ENCODE peak calls at places on chromosome 3, in four cellular contexts. One of them, this sample, is unnamed.

GRCh38 chr3:44477312-44478030 is at the start of gene ZNF445:
- DNase-seq in ovary: peak
- DNase-seq in cardiac fibroblast: peak
- DNase-seq in body of pancreas: peak
- DNase-seq in this sample: peak

GRCh38 chr3:149333518-149333859 is at the start of gene TM4SF18:
- DNase-seq in cardiac fibroblast: no peak
- DNase-seq in ovary: no peak
- DNase-seq in body of pancreas: no peak
- DNase-seq in this sample: no peak

GRCh38 chr3:189689625-189690024 is 58.4 kb downstream of the TP63 start:
- DNase-seq in ovary: no peak
- DNase-seq in body of pancreas: no peak
- DNase-seq in cardiac fibroblast: no peak
- DNase-seq in this sample: no peak

GRCh38 chr3:183428140-183429023 is at the start of gene MCF2L2:
- DNase-seq in ovary: peak
- DNase-seq in cardiac fibroblast: peak
- DNase-seq in body of pancreas: peak
- DNase-seq in this sample: peak

GRCh38 chr3:15591235-15591634 is 10.1 kb downstream of the HACL1 start:
- DNase-seq in ovary: no peak
- DNase-seq in cardiac fibroblast: no peak
- DNase-seq in body of pancreas: no peak
- DNase-seq in this sample: no peak

GRCh38 chr3:110027446-110027845 is 690.1 kb upstream of the DPPA4 start:
- DNase-seq in ovary: no peak
- DNase-seq in body of pancreas: no peak
- DNase-seq in cardiac fibroblast: peak
- DNase-seq in this sample: no peak

GRCh38 chr3:151946606-151947005 is 73.2 kb downstream of the SUCNR1 start:
- DNase-seq in body of pancreas: no peak
- DNase-seq in ovary: no peak
- DNase-seq in cardiac fibroblast: peak
- DNase-seq in this sample: no peak

GRCh38 chr3:1082024-1082633 is 10.7 kb upstream of the CNTN6 start:
- DNase-seq in ovary: peak
- DNase-seq in body of pancreas: peak
- DNase-seq in cardiac fibroblast: peak
- DNase-seq in this sample: no peak

GRCh38 chr3:133489466-133490085 is 83.9 kb upstream of the CDV3 start:
- DNase-seq in ovary: no peak
- DNase-seq in body of pancreas: no peak
- DNase-seq in cardiac fibroblast: peak
- DNase-seq in this sample: no peak

GRCh38 chr3:124131158-124132115 is 139.5 kb upstream of the ROPN1 start:
- DNase-seq in ovary: no peak
- DNase-seq in body of pancreas: no peak
- DNase-seq in cardiac fibroblast: peak
- DNase-seq in this sample: no peak

GRCh38 chr3:140050977-140051957 is 116.3 kb downstream of the CLSTN2 start:
- DNase-seq in body of pancreas: no peak
- DNase-seq in cardiac fibroblast: no peak
- DNase-seq in ovary: no peak
- DNase-seq in this sample: no peak

GRCh38 chr3:142858043-142858442 is 30.8 kb downstream of the PCOLCE2 start:
- DNase-seq in ovary: no peak
- DNase-seq in cardiac fibroblast: no peak
- DNase-seq in body of pancreas: no peak
- DNase-seq in this sample: no peak

GRCh38 chr3:112333386-112334334 is 704 bp downstream of the CD200 start:
- DNase-seq in body of pancreas: no peak
- DNase-seq in ovary: no peak
- DNase-seq in cardiac fibroblast: peak
- DNase-seq in this sample: no peak

GRCh38 chr3:141876891-141877561 is 583 bp downstream of the ATP1B3 start:
- DNase-seq in body of pancreas: peak
- DNase-seq in cardiac fibroblast: peak
- DNase-seq in ovary: peak
- DNase-seq in this sample: peak

GRCh38 chr3:61669676-61670299 is 108.4 kb downstream of the PTPRG start:
- DNase-seq in ovary: no peak
- DNase-seq in cardiac fibroblast: no peak
- DNase-seq in body of pancreas: no peak
- DNase-seq in this sample: no peak

GRCh38 chr3:53969086-53969485 is 77.4 kb upstream of the SELENOK start:
- DNase-seq in cardiac fibroblast: no peak
- DNase-seq in ovary: no peak
- DNase-seq in body of pancreas: no peak
- DNase-seq in this sample: no peak

GRCh38 chr3:197953881-197954280 is 3.9 kb downstream of the RPL35A start:
- DNase-seq in ovary: no peak
- DNase-seq in cardiac fibroblast: peak
- DNase-seq in body of pancreas: no peak
- DNase-seq in this sample: no peak

GRCh38 chr3:12442654-12443501 is 41.4 kb upstream of the TSEN2 start:
- DNase-seq in cardiac fibroblast: no peak
- DNase-seq in body of pancreas: no peak
- DNase-seq in ovary: no peak
- DNase-seq in this sample: no peak

GRCh38 chr3:20104167-20104661 is 64.0 kb downstream of the KAT2B start:
- DNase-seq in body of pancreas: no peak
- DNase-seq in cardiac fibroblast: no peak
- DNase-seq in ovary: no peak
- DNase-seq in this sample: no peak

GRCh38 chr3:69197922-69198540 is 75.6 kb upstream of the LMOD3 start:
- DNase-seq in cardiac fibroblast: no peak
- DNase-seq in body of pancreas: no peak
- DNase-seq in ovary: no peak
- DNase-seq in this sample: no peak

GRCh38 chr3:148332509-148332908 is 365.2 kb upstream of the AGTR1 start:
- DNase-seq in ovary: no peak
- DNase-seq in body of pancreas: no peak
- DNase-seq in cardiac fibroblast: no peak
- DNase-seq in this sample: no peak

GRCh38 chr3:143847787-143848631 is at the start of gene SLC9A9:
- DNase-seq in cardiac fibroblast: peak
- DNase-seq in ovary: no peak
- DNase-seq in body of pancreas: no peak
- DNase-seq in this sample: peak

GRCh38 chr3:143121240-143122088 is 1.9 kb downstream of the CHST2 start:
- DNase-seq in body of pancreas: peak
- DNase-seq in cardiac fibroblast: peak
- DNase-seq in ovary: peak
- DNase-seq in this sample: no peak

GRCh38 chr3:27590437-27591320 is 106.5 kb upstream of the SLC4A7 start:
- DNase-seq in body of pancreas: no peak
- DNase-seq in ovary: no peak
- DNase-seq in cardiac fibroblast: peak
- DNase-seq in this sample: no peak

GRCh38 chr3:64741344-64741743 is 53.5 kb upstream of the ADAMTS9 start:
- DNase-seq in cardiac fibroblast: peak
- DNase-seq in ovary: peak
- DNase-seq in body of pancreas: no peak
- DNase-seq in this sample: no peak

GRCh38 chr3:115996420-115997108 is 373.3 kb downstream of the GAP43 start:
- DNase-seq in body of pancreas: no peak
- DNase-seq in ovary: no peak
- DNase-seq in cardiac fibroblast: peak
- DNase-seq in this sample: no peak

GRCh38 chr3:181719298-181719859 is 7.7 kb downstream of the SOX2 start:
- DNase-seq in cardiac fibroblast: no peak
- DNase-seq in ovary: no peak
- DNase-seq in body of pancreas: no peak
- DNase-seq in this sample: no peak

GRCh38 chr3:149581681-149582349 is 76.0 kb downstream of the WWTR1 start:
- DNase-seq in ovary: no peak
- DNase-seq in body of pancreas: no peak
- DNase-seq in cardiac fibroblast: peak
- DNase-seq in this sample: no peak

GRCh38 chr3:126543457-126544090 is 15.2 kb downstream of the C3orf22 start:
- DNase-seq in cardiac fibroblast: no peak
- DNase-seq in body of pancreas: no peak
- DNase-seq in ovary: peak
- DNase-seq in this sample: peak

GRCh38 chr3:185813691-185814215 is 11.1 kb downstream of the IGF2BP2 start:
- DNase-seq in cardiac fibroblast: peak
- DNase-seq in ovary: no peak
- DNase-seq in body of pancreas: no peak
- DNase-seq in this sample: no peak

GRCh38 chr3:140529096-140529495 is 148.8 kb upstream of the TRIM42 start:
- DNase-seq in cardiac fibroblast: peak
- DNase-seq in ovary: no peak
- DNase-seq in body of pancreas: no peak
- DNase-seq in this sample: no peak

GRCh38 chr3:72382460-72382859 is 465.8 kb downstream of the SHQ1 start:
- DNase-seq in cardiac fibroblast: no peak
- DNase-seq in body of pancreas: no peak
- DNase-seq in ovary: no peak
- DNase-seq in this sample: no peak

GRCh38 chr3:179943097-179943880 is 93.4 kb downstream of the PEX5L start:
- DNase-seq in cardiac fibroblast: no peak
- DNase-seq in ovary: no peak
- DNase-seq in body of pancreas: no peak
- DNase-seq in this sample: no peak

DNA sequence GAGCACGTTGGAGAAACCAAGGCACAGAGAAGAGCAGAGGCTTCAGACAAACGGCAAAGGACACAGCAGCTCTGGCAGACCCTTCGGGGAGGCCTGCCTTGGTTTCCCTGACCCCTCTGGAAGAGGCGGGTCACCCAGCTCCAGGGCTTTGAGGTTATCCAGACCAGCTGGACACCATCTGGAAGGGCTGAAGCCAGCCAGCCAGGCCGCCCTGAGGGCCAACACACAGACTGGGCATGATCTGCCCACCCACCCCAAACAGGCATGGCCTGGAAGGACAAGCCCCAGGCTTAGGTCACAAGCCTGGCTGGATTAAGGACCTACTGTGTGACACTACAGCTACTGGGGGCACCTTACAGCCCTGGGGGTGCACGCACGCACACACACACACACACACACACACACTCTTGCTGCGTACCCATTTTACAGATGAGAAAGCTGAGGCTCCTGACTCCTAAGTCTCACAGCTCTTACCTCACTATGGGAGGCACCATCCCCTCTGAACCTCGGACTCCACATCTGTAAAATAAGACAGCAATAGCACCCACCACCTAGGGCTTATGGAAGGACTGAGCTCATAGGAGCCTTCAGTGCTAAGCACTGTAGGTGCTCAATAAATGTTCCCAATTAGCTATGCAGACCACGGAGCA is 10.8 kb downstream of the PLXND1 start:
- DNase-seq in body of pancreas: no peak
- DNase-seq in ovary: peak
- DNase-seq in cardiac fibroblast: no peak
- DNase-seq in this sample: no peak
- H3K4me3 ChIP-seq in body of pancreas: no peak
- H3K4me3 ChIP-seq in ovary: no peak
- H3K4me3 ChIP-seq in cardiac fibroblast: no peak
- H3K4me3 ChIP-seq in this sample: no peak

DNA sequence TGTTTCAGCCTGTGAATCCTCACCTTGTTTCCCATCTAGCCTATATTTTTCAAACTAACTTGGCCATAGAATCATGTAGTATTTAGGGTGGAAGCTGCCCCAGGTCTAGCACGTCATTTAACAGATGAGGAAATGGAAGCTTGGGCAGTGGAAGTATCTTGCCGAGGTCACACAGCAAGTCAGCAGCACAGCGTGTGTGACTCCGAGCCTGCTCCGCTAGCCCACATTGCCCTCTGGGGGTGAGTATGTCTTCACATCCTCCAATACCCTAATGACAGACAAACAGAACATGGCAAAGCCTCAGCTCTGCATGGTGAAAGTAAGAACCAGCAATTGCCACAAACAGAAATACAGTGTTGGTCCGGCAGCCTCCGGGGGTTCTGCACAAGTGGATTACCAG is 2.2 kb upstream of the CCR5 start:
- DNase-seq in ovary: no peak
- DNase-seq in cardiac fibroblast: peak
- DNase-seq in body of pancreas: peak
- DNase-seq in this sample: no peak
- TF ChIP-seq CTCF in ovary: no peak
- TF ChIP-seq CTCF in cardiac fibroblast: no peak
- TF ChIP-seq CTCF in body of pancreas: peak
- TF ChIP-seq CTCF in this sample: no peak

GRCh38 chr3:104612218-104612617 is 754.5 kb upstream of the ALCAM start:
- DNase-seq in ovary: no peak
- DNase-seq in cardiac fibroblast: no peak
- DNase-seq in body of pancreas: no peak
- DNase-seq in this sample: peak

GRCh38 chr3:104606812-104607211 is 759.9 kb upstream of the ALCAM start:
- DNase-seq in ovary: no peak
- DNase-seq in body of pancreas: no peak
- DNase-seq in cardiac fibroblast: no peak
- DNase-seq in this sample: no peak

GRCh38 chr3:104614564-104614963 is 752.1 kb upstream of the ALCAM start:
- DNase-seq in cardiac fibroblast: no peak
- DNase-seq in body of pancreas: no peak
- DNase-seq in ovary: no peak
- DNase-seq in this sample: no peak

DNA sequence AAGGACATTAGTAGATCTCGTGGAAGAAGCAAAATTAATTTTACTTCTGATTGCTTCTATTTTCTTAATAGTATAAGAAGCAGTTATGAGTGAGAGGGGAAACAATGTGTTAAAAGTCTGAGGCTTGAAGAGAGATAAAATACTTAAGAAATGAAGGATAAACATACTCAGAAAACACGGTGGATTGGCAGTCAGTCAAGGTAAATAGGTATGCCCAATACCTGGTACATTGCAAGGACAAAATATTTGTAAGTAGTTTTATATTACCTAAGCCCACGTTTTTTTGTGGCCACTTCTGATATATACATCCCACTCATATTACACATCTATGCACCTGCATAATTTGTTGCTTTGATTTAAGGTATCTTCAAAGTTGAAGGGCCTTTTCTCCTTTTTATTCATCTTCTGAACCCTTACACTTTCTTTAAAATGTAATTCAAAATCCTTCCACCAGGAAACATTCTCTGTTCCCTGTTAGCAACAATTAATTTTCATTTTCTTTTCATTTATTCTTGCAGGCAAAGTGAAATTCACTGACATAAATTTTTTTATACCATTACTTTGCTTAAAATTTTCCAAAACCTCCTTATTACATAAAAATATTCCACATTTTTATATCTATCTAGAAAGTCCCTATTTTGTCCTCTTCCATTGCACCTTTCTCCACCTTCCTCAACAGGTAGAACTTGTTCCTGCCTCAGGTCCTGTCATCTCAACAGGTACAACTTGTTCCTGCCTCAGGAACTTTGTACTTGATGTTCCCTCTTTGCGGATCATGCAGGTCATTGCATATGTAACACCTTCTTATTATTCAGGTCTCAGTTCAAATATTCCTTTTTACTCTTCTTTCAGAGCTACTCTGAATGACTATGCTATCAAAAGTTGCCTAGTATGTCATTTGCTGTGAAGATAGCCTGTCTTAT is 755.7 kb upstream of the ALCAM start:
- DNase-seq in body of pancreas: peak
- DNase-seq in cardiac fibroblast: no peak
- DNase-seq in ovary: no peak
- DNase-seq in this sample: no peak
- H3K4me3 ChIP-seq in body of pancreas: no peak
- H3K4me3 ChIP-seq in cardiac fibroblast: no peak
- H3K4me3 ChIP-seq in ovary: no peak
- H3K4me3 ChIP-seq in this sample: no peak

GRCh38 chr3:171569571-171570132 is 109.4 kb upstream of the TNIK start:
- DNase-seq in cardiac fibroblast: peak
- DNase-seq in body of pancreas: no peak
- DNase-seq in ovary: no peak
- DNase-seq in this sample: no peak
- TF ChIP-seq CTCF in cardiac fibroblast: peak
- TF ChIP-seq CTCF in body of pancreas: no peak
- TF ChIP-seq CTCF in ovary: no peak
- TF ChIP-seq CTCF in this sample: no peak

This sample was measured in lower leg skin.